ENCODE peak calls at places on chromosome 19, in five cellular contexts. G is epithelial cell of esophagus, Q is AG04449, I is uterus, F is fibroblast of mammary gland. P is an unnamed sample.

GRCh38 chr19:50870417-50871089 is 2.7 kb upstream of the KLK2 start:
- DNase-seq in Q (no peak), F (peak; percentile 4), G (no peak), I (no peak), P (no peak)

GRCh38 chr19:53818756-53819155 is 5.4 kb downstream of the NLRP12 start:
- DNase-seq in Q (no peak), I (no peak), F (peak; percentile 14), G (no peak), P (no peak)

GRCh38 chr19:35555301-35556005 is 8.0 kb downstream of the ATP4A start:
- DNase-seq in G (no peak), F (peak; percentile 52), I (no peak), Q (no peak), P (no peak)

GRCh38 chr19:50602496-50602895 is 34.3 kb upstream of the LRRC4B start:
- DNase-seq in I (no peak), F (no peak), G (no peak), Q (no peak), P (no peak)

GRCh38 chr19:15913830-15914229 is 16.0 kb upstream of the CYP4F2 start:
- DNase-seq in I (no peak), F (no peak), G (no peak), Q (no peak), P (no peak)

GRCh38 chr19:3968556-3969434 is 2.1 kb downstream of the DAPK3 start:
- DNase-seq in Q (peak; percentile 98), I (peak; percentile 90), F (peak; percentile 98), G (peak; percentile 98), P (peak; percentile 97)

GRCh38 chr19:32878988-32879387 is 9.4 kb upstream of the SLC7A9 start:
- DNase-seq in Q (no peak), I (no peak), F (no peak), G (no peak), P (no peak)

GRCh38 chr19:28396259-28396940 is 816.6 kb downstream of the UQCRFS1 start:
- DNase-seq in Q (no peak), F (no peak), G (no peak), I (no peak), P (no peak)

GRCh38 chr19:42531313-42531712 is 3.0 kb upstream of the CEACAM1 start:
- DNase-seq in I (no peak), Q (no peak), F (no peak), G (peak; percentile 92), P (no peak)

GRCh38 chr19:38727868-38728660 is 16.2 kb downstream of the CAPN12 start:
- DNase-seq in F (no peak), G (no peak), I (peak; percentile 65), Q (no peak), P (no peak)

GRCh38 chr19:6543866-6544347 is 13.1 kb downstream of the TNFSF9 start:
- DNase-seq in F (no peak), I (no peak), G (no peak), Q (no peak), P (no peak)

GRCh38 chr19:4267101-4267900 is 11.8 kb upstream of the SHD start:
- DNase-seq in G (peak; percentile 66), F (peak; percentile 60), Q (no peak), I (peak; percentile 49), P (no peak)

GRCh38 chr19:31139871-31140505 is 209.2 kb downstream of the TSHZ3 start:
- DNase-seq in G (peak; percentile 81), F (peak; percentile 83), I (no peak), Q (peak; percentile 65), P (peak; percentile 57)

GRCh38 chr19:56918682-56919307 is 78.3 kb upstream of the PEG3 start:
- DNase-seq in I (no peak), Q (no peak), G (no peak), F (no peak), P (no peak)

GRCh38 chr19:35911790-35912189 is 3.7 kb upstream of the TYROBP start:
- DNase-seq in I (no peak), G (peak; percentile 86), Q (no peak), F (no peak), P (no peak)

GRCh38 chr19:53774011-53774410 is 50.1 kb downstream of the NLRP12 start:
- DNase-seq in F (no peak), I (no peak), G (no peak), Q (no peak), P (no peak)

GRCh38 chr19:46678110-46678732 is 17.2 kb upstream of the DACT3 start:
- DNase-seq in I (no peak), G (peak; percentile 53), Q (no peak), F (no peak), P (no peak)

GRCh38 chr19:14031719-14032480 is at the start of gene IL27RA:
- DNase-seq in Q (no peak), I (peak; percentile 35), G (peak; percentile 51), F (peak; percentile 26), P (no peak)

GRCh38 chr19:34366670-34367423 is 1.9 kb downstream of the GPI start:
- DNase-seq in I (no peak), G (peak; percentile 46), Q (peak; percentile 61), F (peak; percentile 52), P (peak; percentile 48)
- H3K4me3 ChIP-seq in I (no peak overlapping the region), G (peak overlapping the region; percentile 87), Q (peak overlapping the region; percentile 81), F (no peak overlapping the region), P (peak overlapping the region; percentile 90)

DNA sequence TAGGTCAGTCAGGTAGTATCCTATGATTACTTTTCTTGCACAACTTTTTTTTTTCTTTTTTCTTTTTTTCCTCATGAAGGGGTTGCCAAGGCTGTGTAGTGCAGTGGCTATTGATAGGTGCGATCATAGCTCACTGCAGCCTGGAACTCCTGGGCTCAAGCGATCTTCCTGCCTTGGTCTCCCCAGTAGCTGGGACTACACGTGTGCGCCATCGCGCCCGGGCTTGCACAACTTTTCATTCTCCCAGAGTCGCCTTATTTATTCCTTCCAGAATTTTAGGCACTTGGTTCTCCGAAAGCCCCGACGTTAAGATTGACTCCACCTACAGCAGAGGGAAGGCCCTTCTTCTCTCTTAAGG is 867 bp upstream of the ZNF613 start:
- DNase-seq in I (no peak), F (no peak), Q (no peak), G (no peak), P (no peak)
- H3K4me3 ChIP-seq in I (peak overlapping the region; percentile 75), F (peak overlapping the region; percentile 98), Q (peak overlapping the region; percentile 91), G (peak overlapping the region; percentile 89), P (peak overlapping the region; percentile 87)

DNA sequence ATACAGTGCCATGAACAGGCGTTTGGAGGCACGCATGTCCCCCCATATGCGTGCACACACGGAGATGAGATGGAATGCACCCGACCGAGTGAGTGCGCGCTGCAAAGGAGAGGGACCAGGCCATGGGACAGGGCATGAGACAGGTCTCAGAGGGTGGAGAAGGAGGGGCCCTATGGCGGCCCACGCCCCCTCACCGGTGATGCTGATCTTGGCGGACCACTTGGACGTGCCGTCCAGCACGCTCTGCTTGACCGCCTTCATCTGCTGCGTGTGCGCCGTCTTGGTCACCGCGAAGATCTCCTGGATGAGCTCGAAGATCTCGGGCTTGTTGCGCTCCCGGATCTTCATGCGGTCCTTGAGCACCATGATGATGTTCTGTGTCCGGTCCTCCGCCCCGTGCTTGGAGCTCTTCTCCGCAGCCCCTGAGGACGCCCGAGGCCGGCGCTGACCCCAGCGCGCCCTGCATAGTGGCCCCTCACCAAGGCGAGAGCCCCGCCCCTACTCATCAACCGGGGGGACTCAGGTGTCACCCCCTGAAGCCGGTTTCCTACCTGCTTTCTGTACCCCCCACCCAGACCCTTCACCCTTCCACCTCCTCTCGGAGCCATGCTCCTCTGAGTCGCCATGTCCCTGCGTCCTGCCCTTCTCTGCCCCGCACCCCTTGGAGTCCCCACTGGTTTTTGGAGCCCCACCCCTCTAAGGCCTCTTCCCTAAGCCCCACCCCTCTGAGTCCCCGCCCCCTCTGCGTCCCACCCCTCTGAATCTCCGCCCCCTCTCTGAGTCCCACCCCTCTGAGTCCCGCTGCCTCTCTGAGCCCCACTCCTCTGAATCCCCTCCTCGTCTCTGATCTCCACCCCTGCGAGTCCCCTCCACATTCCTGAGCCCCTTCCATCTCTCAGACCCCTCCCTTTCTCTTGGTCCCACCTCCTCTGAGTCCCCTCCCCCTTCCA is 40.8 kb downstream of the UNC13A start:
- DNase-seq in F (no peak), Q (no peak), I (no peak), G (no peak), P (no peak)
- H3K4me3 ChIP-seq in F (no peak overlapping the region), Q (no peak overlapping the region), I (no peak overlapping the region), G (no peak overlapping the region), P (no peak overlapping the region)

DNA sequence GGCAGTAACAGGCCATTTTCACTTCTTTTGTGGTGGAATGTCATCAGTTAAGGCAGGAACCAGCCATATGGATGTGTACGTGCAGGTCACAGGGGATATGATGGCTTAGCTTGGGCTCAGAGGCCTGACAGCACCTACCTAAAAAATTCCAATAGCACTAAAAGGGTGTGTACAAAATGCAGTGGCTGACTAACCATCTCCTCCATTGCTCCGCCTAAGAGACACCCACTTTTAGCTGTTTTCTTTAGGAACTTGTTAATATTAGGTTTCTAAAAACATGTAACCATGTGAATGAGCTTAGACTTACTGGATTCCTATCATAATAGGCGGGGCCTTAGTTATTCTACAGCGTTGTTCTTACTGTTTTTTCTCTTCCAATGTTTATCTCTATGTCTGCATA is 25.8 kb downstream of the GP6 start:
- DNase-seq in I (no peak), Q (no peak), G (no peak), F (no peak), P (no peak)
- H3K4me3 ChIP-seq in I (no peak overlapping the region), Q (no peak overlapping the region), G (no peak overlapping the region), F (no peak overlapping the region), P (no peak overlapping the region)

GRCh38 chr19:44305457-44305856 is 632 bp upstream of the ZNF235 start:
- DNase-seq in G (no peak), Q (no peak), F (no peak), I (no peak), P (no peak)
- H3K4me3 ChIP-seq in G (peak overlapping the region; percentile 85), Q (no peak overlapping the region), F (no peak overlapping the region), I (no peak overlapping the region), P (peak overlapping the region; percentile 72)